ENCODE peak calls at places on chromosomes 6 and 20, in eight cellular contexts. K, S, C, L, I, F, W and X are unnamed samples. For H3K4me1, the result is how much of the 10 kb centered on the place peaks cover.

GRCh38 chr20:13865825-13866351 is 81.1 kb downstream of the NDUFAF5 start:
- DNase-seq in F (no peak), W (no peak), I (peak), S (no peak), L (no peak), K (no peak), C (no peak), X (no peak)

GRCh38 chr20:47133809-47134456 is 222.6 kb downstream of the ZMYND8 start:
- DNase-seq in W (no peak), C (no peak), L (no peak), K (peak), F (no peak), S (no peak), I (no peak), X (peak)

GRCh38 chr6:72464246-72464645 is 157.6 kb upstream of the KCNQ5 start:
- DNase-seq in S (no peak), I (no peak), C (no peak), K (no peak), L (no peak), W (no peak), F (no peak), X (no peak)

GRCh38 chr6:151351146-151351700 is 40.1 kb downstream of the ZBTB2 start:
- DNase-seq in F (no peak), I (no peak), W (no peak), C (no peak), K (no peak), L (no peak), S (no peak), X (no peak)

GRCh38 chr6:132253906-132254305 is 147.4 kb downstream of the MOXD1 start:
- DNase-seq in L (no peak), W (no peak), C (no peak), I (no peak), K (no peak), S (no peak), F (no peak), X (no peak)

GRCh38 chr6:56241106-56241812 is 6.1 kb downstream of the COL21A1 start:
- DNase-seq in K (no peak), S (no peak), F (no peak), C (no peak), L (no peak), W (no peak), I (no peak), X (no peak)

GRCh38 chr20:62321521-62321948 is 18.7 kb downstream of the ADRM1 start:
- DNase-seq in I (no peak), C (no peak), S (no peak), F (peak), W (no peak), L (no peak), K (peak), X (no peak)

GRCh38 chr6:85660181-85660611 is 17.5 kb upstream of the SYNCRIP start:
- DNase-seq in K (peak), I (no peak), C (no peak), F (no peak), S (no peak), L (no peak), W (no peak), X (no peak)

GRCh38 chr6:166904101-166904746 is 52.1 kb downstream of the RNASET2 start:
- DNase-seq in K (no peak), W (no peak), C (no peak), I (no peak), F (no peak), S (no peak), L (no peak), X (no peak)

GRCh38 chr6:68108243-68108835 is 526.7 kb upstream of the ADGRB3 start:
- DNase-seq in K (peak), W (no peak), L (no peak), S (no peak), C (no peak), F (peak), I (no peak), X (no peak)

GRCh38 chr6:23890543-23891227 is 235.3 kb upstream of the NRSN1 start:
- DNase-seq in C (no peak), S (no peak), F (no peak), I (no peak), W (no peak), K (no peak), L (peak), X (no peak)

GRCh38 chr20:62905536-62906117 is 20.7 kb downstream of the DIDO1 start:
- DNase-seq in K (no peak), C (no peak), I (no peak), L (no peak), W (no peak), S (no peak), F (no peak), X (no peak)

GRCh38 chr20:44035924-44036323 is 121.3 kb downstream of the TOX2 start:
- DNase-seq in W (no peak), L (no peak), F (no peak), S (peak), C (no peak), K (no peak), I (no peak), X (peak)

GRCh38 chr20:14830466-14830865 is 493.1 kb upstream of the FLRT3 start:
- DNase-seq in K (no peak), L (no peak), S (no peak), F (no peak), C (no peak), I (no peak), W (no peak), X (no peak)

GRCh38 chr20:2865101-2865500 is 8.2 kb upstream of the PTPRA start:
- DNase-seq in F (no peak), W (no peak), L (no peak), I (no peak), C (no peak), K (no peak), S (no peak), X (no peak)

GRCh38 chr6:76942203-76942971 is 520.9 kb downstream of the HTR1B start:
- DNase-seq in L (no peak), W (no peak), I (no peak), F (no peak), K (no peak), C (no peak), S (no peak), X (no peak)

GRCh38 chr20:3010985-3011723 is 32.3 kb upstream of the GNRH2 start:
- DNase-seq in L (no peak), K (no peak), I (no peak), W (no peak), F (no peak), S (no peak), C (no peak), X (no peak)

GRCh38 chr6:125872259-125872921 is 81.6 kb downstream of the NCOA7 start:
- DNase-seq in C (no peak), W (no peak), F (peak), S (no peak), L (no peak), I (no peak), K (peak), X (no peak)

GRCh38 chr6:142822882-142823578 is 121.9 kb downstream of the HIVEP2 start:
- DNase-seq in L (no peak), F (peak), S (no peak), K (peak), W (no peak), I (no peak), C (no peak), X (no peak)

GRCh38 chr6:148455225-148455624 is 112.6 kb downstream of the SASH1 start:
- DNase-seq in C (no peak), I (no peak), W (no peak), S (no peak), K (no peak), F (no peak), L (no peak), X (no peak)

GRCh38 chr20:37669773-37670236 is 24.0 kb upstream of the CTNNBL1 start:
- DNase-seq in L (no peak), K (no peak), C (no peak), I (no peak), S (no peak), F (no peak), W (no peak), X (no peak)

GRCh38 chr6:151240861-151241642 is 1.3 kb downstream of the AKAP12 start:
- DNase-seq in S (peak), F (no peak), K (peak), W (peak), C (peak), L (peak), I (peak), X (peak)

GRCh38 chr6:156773476-156773875 is 3.7 kb upstream of the ARID1B start:
- DNase-seq in W (no peak), C (no peak), K (no peak), F (no peak), I (no peak), L (no peak), S (no peak), X (no peak)

GRCh38 chr6:414447-414846 is 22.9 kb downstream of the IRF4 start:
- DNase-seq in S (no peak), F (no peak), I (no peak), W (no peak), L (no peak), K (no peak), C (no peak), X (no peak)

GRCh38 chr6:81865712-81866111 is 113.2 kb upstream of the TENT5A start:
- DNase-seq in I (no peak), W (no peak), C (no peak), L (no peak), K (no peak), S (no peak), F (no peak), X (no peak)

GRCh38 chr6:139144490-139145085 is 9.7 kb downstream of the HECA start:
- DNase-seq in F (no peak), L (no peak), W (no peak), I (no peak), C (no peak), K (no peak), S (no peak), X (no peak)

GRCh38 chr20:16639027-16639941 is 66.0 kb upstream of the KIF16B start:
- DNase-seq in L (no peak), C (no peak), I (no peak), W (no peak), K (no peak), S (no peak), F (no peak), X (no peak)

GRCh38 chr6:121435444-121436069 is at the start of gene GJA1:
- DNase-seq in K (peak), C (peak), F (no peak), I (peak), S (no peak), L (peak), W (no peak), X (no peak)

GRCh38 chr6:127554435-127555006 is 22.5 kb upstream of the C6orf58 start:
- DNase-seq in C (no peak), L (no peak), S (peak), I (no peak), F (no peak), K (peak), W (no peak), X (no peak)

GRCh38 chr20:48295966-48296421 is 510.7 kb upstream of the SULF2 start:
- DNase-seq in F (no peak), L (no peak), C (no peak), S (no peak), W (no peak), K (no peak), I (no peak), X (no peak)

GRCh38 chr6:138113588-138114210 is 6.5 kb upstream of the PERP start:
- DNase-seq in K (no peak), L (no peak), C (no peak), I (no peak), W (no peak), S (no peak), F (no peak), X (no peak)

DNA sequence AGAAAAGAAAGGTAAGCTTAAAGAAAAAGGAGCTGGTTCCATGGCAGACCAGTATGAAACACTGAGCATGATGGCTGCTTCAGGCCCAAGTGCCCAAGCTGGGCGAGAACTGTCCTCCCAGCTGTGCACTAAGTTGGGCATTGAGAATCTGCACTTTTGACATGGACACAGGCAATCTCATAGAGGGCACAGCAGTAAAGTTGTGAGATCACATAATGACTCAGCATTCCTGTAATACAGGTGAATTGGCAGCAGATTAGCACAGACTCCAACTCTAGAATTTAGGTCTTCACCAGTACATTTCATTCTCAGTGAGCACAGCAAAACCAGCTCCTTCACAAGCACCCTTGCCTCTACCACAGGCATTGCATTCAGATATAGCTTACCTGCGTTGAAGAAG is 343.4 kb downstream of the PKHD1 start:
- DNase-seq in C (no peak), L (no peak), I (no peak), W (no peak), S (no peak), F (no peak), K (no peak), X (no peak)
- H3K4me1 ChIP-seq in C (under half), L (under half), I (under half), W (under half), S (under half), F (under half), K (under half), X (under half)

GRCh38 chr6:75204959-75205775 is 686 bp downstream of the COL12A1 start:
- DNase-seq in C (peak), S (no peak), W (peak), L (peak), F (no peak), K (peak), I (peak), X (peak)

GRCh38 chr6:75205776-75206334 is at the start of gene COL12A1:
- DNase-seq in I (peak), K (peak), C (peak), F (no peak), L (peak), S (peak), W (peak), X (peak)

GRCh38 chr6:75204222-75204958 is 1.5 kb downstream of the COL12A1 start:
- DNase-seq in L (peak), C (peak), I (peak), W (peak), K (peak), S (peak), F (peak), X (peak)

GRCh38 chr6:75207211-75207984 is 1.5 kb upstream of the COL12A1 start:
- DNase-seq in C (no peak), S (no peak), K (no peak), L (peak), F (no peak), W (no peak), I (peak), X (peak)

DNA sequence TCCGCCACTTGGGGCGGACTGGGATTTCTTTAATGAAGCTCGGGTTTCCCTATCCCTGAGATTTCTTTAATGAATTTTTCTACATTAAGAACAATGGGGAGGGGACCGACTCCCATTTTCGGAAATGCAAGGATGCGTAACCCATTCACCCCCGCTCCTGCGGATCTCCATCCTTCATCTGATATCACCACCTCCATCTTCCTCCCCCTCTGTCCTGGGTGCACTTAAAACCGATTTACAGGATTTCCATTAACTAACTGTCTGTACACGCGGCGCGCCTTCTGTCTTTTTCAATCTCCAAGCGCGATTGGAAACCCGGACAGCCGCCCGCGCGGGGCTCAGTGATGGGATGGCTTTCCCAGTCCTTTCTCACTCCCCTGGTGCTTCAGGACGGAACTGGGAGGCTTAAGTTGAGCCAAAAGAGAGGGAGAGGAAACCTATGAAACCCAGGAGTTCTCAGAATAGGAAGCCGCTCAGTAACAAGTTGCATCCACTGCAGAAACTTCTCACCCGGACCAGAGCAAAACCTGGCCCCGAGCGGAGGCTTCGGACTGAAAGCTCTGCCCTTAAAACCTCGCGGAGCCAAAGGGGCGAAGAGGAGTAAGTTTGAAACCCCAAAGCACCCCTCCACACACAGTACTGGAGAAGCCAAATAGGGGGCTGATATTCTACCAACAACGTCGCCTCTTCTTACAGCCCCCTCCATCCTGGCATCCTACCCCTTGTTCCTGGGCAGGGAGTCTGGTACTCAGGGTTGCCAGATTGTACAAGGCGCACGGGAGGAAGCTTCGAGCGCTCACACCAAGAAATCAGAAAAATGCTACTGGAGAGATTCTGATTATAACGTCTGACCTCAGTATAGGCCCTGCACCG is 721 bp upstream of the COL12A1 start:
- DNase-seq in L (peak), S (no peak), I (peak), F (no peak), C (no peak), K (no peak), W (no peak), X (peak)
- TF ChIP-seq EP300 in L (no peak), S (no peak), I (no peak), F (no peak), C (no peak), K (no peak), W (no peak), X (no peak)

GRCh38 chr6:163709255-163709654 is 294.7 kb downstream of the QKI start:
- DNase-seq in L (no peak), F (no peak), K (no peak), S (no peak), C (no peak), I (no peak), W (no peak), X (no peak)
- H3K4me1 ChIP-seq in L (under half), F (under half), K (under half), S (under half), C (under half), I (under half), W (half or more), X (under half)

GRCh38 chr6:41723178-41723935 is 12.1 kb downstream of the TFEB start:
- DNase-seq in C (peak), F (peak), L (peak), S (peak), K (peak), W (peak), I (no peak), X (peak)
- TF ChIP-seq EP300 in C (no peak), F (no peak), L (no peak), S (no peak), K (no peak), W (no peak), I (no peak), X (no peak)

GRCh38 chr6:15335385-15335784 is 89.5 kb downstream of the JARID2 start:
- DNase-seq in K (no peak), I (no peak), C (no peak), L (no peak), S (no peak), F (no peak), W (no peak), X (no peak)
- H3K4me1 ChIP-seq in K (under half), I (under half), C (under half), L (under half), S (half or more), F (under half), W (under half), X (under half)

DNA sequence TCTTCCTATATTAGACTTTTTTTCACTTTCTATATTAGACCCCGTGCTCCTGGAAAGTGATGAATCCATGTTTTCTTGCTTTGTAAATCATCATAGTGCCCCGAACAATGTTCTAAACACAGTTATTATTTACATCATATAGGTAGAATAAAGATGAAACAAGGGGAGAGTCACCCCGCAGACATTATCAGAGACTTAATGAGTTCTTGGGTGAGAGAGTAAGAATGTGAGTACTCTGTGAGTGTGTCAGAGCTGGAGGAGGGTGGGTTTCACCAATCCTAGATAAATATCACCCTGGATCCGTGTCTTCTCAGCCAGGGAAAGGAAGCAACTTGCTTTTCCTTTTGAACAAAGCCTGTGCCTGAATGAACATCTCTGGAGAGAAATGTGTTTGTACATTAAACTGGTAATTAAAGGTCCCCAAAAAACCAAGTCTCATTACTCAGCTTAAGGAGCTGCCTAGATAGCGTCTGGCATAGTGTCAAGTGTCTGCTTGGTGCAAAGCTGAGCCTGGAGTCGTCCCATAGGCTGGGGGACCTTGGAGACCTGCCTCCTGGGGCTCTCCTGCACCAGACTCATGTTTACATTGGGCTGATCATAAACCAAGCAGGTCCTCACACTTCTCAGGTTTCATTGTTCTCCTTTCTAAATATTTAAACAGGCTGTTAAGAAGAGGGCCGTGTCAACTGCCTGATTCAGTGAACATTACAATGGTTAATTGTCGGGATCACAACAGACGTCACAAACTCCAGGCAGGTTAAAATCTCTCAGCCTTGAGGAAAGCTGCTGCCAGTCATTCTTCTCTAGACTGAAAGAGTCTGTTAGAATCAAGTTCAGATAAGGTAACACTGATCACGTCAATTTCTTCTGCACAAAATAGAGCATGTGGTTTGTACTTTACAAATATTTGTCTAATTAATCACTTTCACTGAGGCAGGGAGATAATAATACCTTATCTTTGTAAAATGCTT is 179.7 kb upstream of the MYLIP start:
- DNase-seq in F (peak), W (no peak), I (no peak), K (peak), C (peak), L (no peak), S (peak), X (no peak)
- TF ChIP-seq EP300 in F (peak), W (no peak), I (no peak), K (no peak), C (no peak), L (no peak), S (no peak), X (no peak)